ENCODE peak calls at places on chromosome 3, in eight cellular contexts. N, I, V, U, X, B, Q and Y are unnamed samples.

GRCh38 chr3:10228248-10228950 is 19.9 kb upstream of the TATDN2 start:
- DNase-seq in N (no peak), I (no peak), V (no peak), U (no peak), X (no peak), B (no peak), Q (no peak), Y (no peak)

GRCh38 chr3:68447885-68448284 is 484.5 kb downstream of the TAFA4 start:
- DNase-seq in N (no peak), I (no peak), V (no peak), U (no peak), X (no peak), B (no peak), Q (no peak), Y (no peak)

GRCh38 chr3:145333931-145334330 is 827.1 kb downstream of the PLOD2 start:
- DNase-seq in N (no peak), I (no peak), V (no peak), U (no peak), X (no peak), B (no peak), Q (no peak), Y (no peak)

GRCh38 chr3:38634133-38634532 is 15.4 kb downstream of the SCN5A start:
- DNase-seq in N (no peak), I (no peak), V (peak; percentile 62), U (no peak), X (no peak), B (no peak), Q (no peak), Y (no peak)

GRCh38 chr3:107752202-107752990 is 229.6 kb downstream of the BBX start:
- DNase-seq in N (no peak), I (no peak), V (peak; percentile 41), U (peak; percentile 50), X (no peak), B (no peak), Q (no peak), Y (peak; percentile 74)

GRCh38 chr3:42118762-42119361 is 27.7 kb downstream of the TRAK1 start:
- DNase-seq in N (no peak), I (no peak), V (peak; percentile 49), U (peak; percentile 4), X (no peak), B (no peak), Q (no peak), Y (peak; percentile 5)

GRCh38 chr3:161430307-161430706 is 59.0 kb upstream of the SPTSSB start:
- DNase-seq in N (no peak), I (no peak), V (no peak), U (no peak), X (no peak), B (no peak), Q (no peak), Y (no peak)

GRCh38 chr3:44342191-44342790 is 3.7 kb downstream of the TCAIM start:
- DNase-seq in N (no peak), I (no peak), V (peak; percentile 87), U (no peak), X (no peak), B (no peak), Q (peak; percentile 45), Y (no peak)

GRCh38 chr3:188202358-188203138 is 48.6 kb downstream of the LPP start:
- DNase-seq in N (no peak), I (no peak), V (no peak), U (no peak), X (no peak), B (no peak), Q (no peak), Y (no peak)

GRCh38 chr3:23405081-23405480 is 202.0 kb downstream of the UBE2E2 start:
- DNase-seq in N (no peak), I (no peak), V (no peak), U (no peak), X (no peak), B (no peak), Q (no peak), Y (no peak)

GRCh38 chr3:33103480-33103879 is 6.5 kb upstream of the GLB1 start:
- DNase-seq in N (no peak), I (no peak), V (no peak), U (no peak), X (no peak), B (no peak), Q (no peak), Y (no peak)

GRCh38 chr3:42804831-42805821 is 836 bp upstream of the HIGD1A start:
- DNase-seq in N (no peak), I (no peak), V (no peak), U (peak; percentile 35), X (peak; percentile 32), B (no peak), Q (no peak), Y (no peak)

GRCh38 chr3:101676765-101677435 is at the start of gene ZBTB11:
- DNase-seq in N (peak; percentile 99), I (no peak), V (peak; percentile 100), U (no peak), X (peak; percentile 100), B (peak; percentile 99), Q (peak; percentile 100), Y (no peak)

GRCh38 chr3:48470286-48470685 is 23.7 kb downstream of the ATRIP start:
- DNase-seq in N (no peak), I (no peak), V (no peak), U (no peak), X (no peak), B (no peak), Q (no peak), Y (no peak)

GRCh38 chr3:72082776-72083477 is 298.0 kb upstream of the PROK2 start:
- DNase-seq in N (no peak), I (no peak), V (no peak), U (no peak), X (no peak), B (no peak), Q (no peak), Y (no peak)

GRCh38 chr3:143559291-143559690 is 289.0 kb downstream of the SLC9A9 start:
- DNase-seq in N (no peak), I (no peak), V (no peak), U (no peak), X (no peak), B (no peak), Q (no peak), Y (no peak)

GRCh38 chr3:197501879-197502620 is 53.7 kb downstream of the BDH1 start:
- DNase-seq in N (no peak), I (no peak), V (peak; percentile 26), U (peak; percentile 22), X (no peak), B (no peak), Q (no peak), Y (no peak)

GRCh38 chr3:23129817-23130216 is 73.3 kb upstream of the UBE2E2 start:
- DNase-seq in N (no peak), I (no peak), V (no peak), U (no peak), X (no peak), B (no peak), Q (peak; percentile 26), Y (no peak)

GRCh38 chr3:114365909-114366308 is 72.1 kb downstream of the TIGIT start:
- DNase-seq in N (no peak), I (no peak), V (no peak), U (peak; percentile 14), X (no peak), B (no peak), Q (no peak), Y (no peak)

GRCh38 chr3:29906906-29907305 is 626.0 kb downstream of the RBMS3 start:
- DNase-seq in N (no peak), I (no peak), V (no peak), U (no peak), X (no peak), B (no peak), Q (no peak), Y (no peak)

GRCh38 chr3:126083511-126083912 is 412 bp downstream of the SLC41A3 start:
- DNase-seq in N (peak; percentile 26), I (no peak), V (peak; percentile 19), U (peak; percentile 60), X (peak; percentile 58), B (no peak), Q (no peak), Y (peak; percentile 37)

GRCh38 chr3:42934910-42935309 is 29.0 kb downstream of the ZNF662 start:
- DNase-seq in N (no peak), I (no peak), V (no peak), U (no peak), X (no peak), B (no peak), Q (no peak), Y (no peak)

GRCh38 chr3:50936389-50936788 is 261.7 kb downstream of the DOCK3 start:
- DNase-seq in N (no peak), I (no peak), V (no peak), U (no peak), X (no peak), B (no peak), Q (no peak), Y (no peak)